ENCODE peak calls at places on chromosome X, in nine cellular contexts. N is HTR-8/SVneo; C is mucosa of gallbladder; K is adipocyte; D is endothelial cell; H is SHP77; M is iPS-NIHi11; X is ELR; B is stimulated activated CD8-positive, alpha-beta memory T cell treated with anti-CD3 and anti-CD28 coated beads, Interleukin-15, amount 100 ng/mL, for 24 hours. Z is an unnamed sample.

GRCh38 chrX:47796433-47796906 is 40.2 kb upstream of the ZNF81 start:
- DNase-seq in N (peak; percentile 5), C (no peak), K (peak; percentile 41), D (no peak), H (no peak), M (no peak), X (peak; percentile 68), B (no peak), Z (peak; percentile 2)

GRCh38 chrX:46279925-46280313 is 265.3 kb downstream of the ZNF674 start:
- DNase-seq in N (no peak), C (no peak), K (peak; percentile 28), D (no peak), H (no peak), M (no peak), X (peak; percentile 74), B (no peak), Z (no peak)

GRCh38 chrX:112814496-112814895 is 26.1 kb downstream of the AMOT start:
- DNase-seq in N (no peak), C (no peak), K (no peak), D (no peak), H (no peak), M (no peak), X (no peak), B (no peak), Z (no peak)

GRCh38 chrX:103248553-103248952 is 6.4 kb downstream of the TCEAL8 start:
- DNase-seq in N (no peak), C (no peak), K (peak; percentile 61), D (no peak), H (no peak), M (peak; percentile 11), X (peak; percentile 22), B (no peak), Z (peak; percentile 43)

GRCh38 chrX:14476169-14476568 is 53.2 kb upstream of the GLRA2 start:
- DNase-seq in N (no peak), C (no peak), K (peak; percentile 48), D (no peak), H (no peak), M (no peak), X (no peak), B (no peak), Z (no peak)

GRCh38 chrX:110409925-110410324 is 51.3 kb downstream of the RTL9 start:
- DNase-seq in N (no peak), C (no peak), K (peak; percentile 56), D (no peak), H (no peak), M (no peak), X (peak; percentile 80), B (no peak), Z (peak; percentile 36)

GRCh38 chrX:153926863-153927685 is 1.0 kb upstream of the ARHGAP4 start:
- DNase-seq in N (no peak), C (peak; percentile 42), K (no peak), D (no peak), H (peak; percentile 33), M (no peak), X (peak; percentile 35), B (no peak), Z (peak; percentile 73)

GRCh38 chrX:150543230-150544155 is 24.9 kb upstream of the MTM1 start:
- DNase-seq in N (no peak), C (no peak), K (no peak), D (no peak), H (no peak), M (no peak), X (no peak), B (no peak), Z (no peak)

GRCh38 chrX:63918611-63919010 is 133.6 kb upstream of the ARHGEF9 start:
- DNase-seq in N (no peak), C (no peak), K (peak; percentile 37), D (peak; percentile 3), H (peak; percentile 16), M (no peak), X (peak; percentile 60), B (no peak), Z (peak; percentile 69)

GRCh38 chrX:118350221-118350620 is 4.3 kb downstream of the WDR44 start:
- DNase-seq in N (no peak), C (no peak), K (peak; percentile 61), D (no peak), H (no peak), M (no peak), X (peak; percentile 43), B (no peak), Z (no peak)

GRCh38 chrX:11447418-11447817 is 154.2 kb downstream of the AMELX start:
- DNase-seq in N (no peak), C (no peak), K (no peak), D (no peak), H (no peak), M (no peak), X (no peak), B (no peak), Z (no peak)

GRCh38 chrX:107565916-107566602 is 62.3 kb upstream of the PRPS1 start:
- DNase-seq in N (peak; percentile 37), C (peak; percentile 11), K (no peak), D (peak; percentile 8), H (no peak), M (peak; percentile 74), X (peak; percentile 66), B (no peak), Z (peak; percentile 28)

GRCh38 chrX:40945366-40945713 is 139.9 kb upstream of the USP9X start:
- DNase-seq in N (peak; percentile 57), C (peak; percentile 52), K (peak; percentile 75), D (no peak), H (no peak), M (peak; percentile 35), X (peak; percentile 70), B (no peak), Z (peak; percentile 75)

GRCh38 chrX:31012509-31013025 is 59.3 kb downstream of the FTHL17 start:
- DNase-seq in N (no peak), C (no peak), K (no peak), D (no peak), H (no peak), M (peak; percentile 7), X (no peak), B (no peak), Z (no peak)

GRCh38 chrX:107677501-107677901 is 49.2 kb downstream of the PRPS1 start:
- DNase-seq in N (no peak), C (no peak), K (peak; percentile 44), D (no peak), H (no peak), M (no peak), X (peak; percentile 8), B (no peak), Z (peak; percentile 58)

GRCh38 chrX:40671126-40671525 is 23.8 kb upstream of the CXorf38 start:
- DNase-seq in N (no peak), C (no peak), K (no peak), D (no peak), H (no peak), M (no peak), X (no peak), B (no peak), Z (no peak)

GRCh38 chrX:1138476-1138875 is 74.0 kb downstream of the CRLF2 start:
- DNase-seq in N (no peak), C (no peak), K (no peak), D (no peak), H (no peak), M (no peak), X (no peak), B (no peak), Z (no peak)

GRCh38 chrX:150229030-150229429 is 134.1 kb upstream of the MAMLD1 start:
- DNase-seq in N (no peak), C (no peak), K (no peak), D (no peak), H (no peak), M (no peak), X (no peak), B (no peak), Z (no peak)

GRCh38 chrX:10467793-10468192 is 152.6 kb downstream of the MID1 start:
- DNase-seq in N (no peak), C (no peak), K (peak; percentile 64), D (no peak), H (no peak), M (no peak), X (peak; percentile 38), B (no peak), Z (no peak)

GRCh38 chrX:134797390-134797700 is 139.1 kb upstream of the PLAC1 start:
- DNase-seq in N (no peak), C (no peak), K (no peak), D (no peak), H (no peak), M (no peak), X (no peak), B (no peak), Z (no peak)

Z was measured in DMS53.